ENCODE peak calls at places on chromosomes 3 and 15, in four cellular contexts. Z, Q, B and H are unnamed samples.

GRCh38 chr15:79164465-79164864 is 73.9 kb upstream of the RASGRF1 start:
- DNase-seq in Z (no peak), Q (no peak), B (no peak), H (no peak)

GRCh38 chr3:40432793-40433192 is 24.3 kb upstream of the RPL14 start:
- DNase-seq in Z (no peak), Q (no peak), B (no peak), H (no peak)

GRCh38 chr3:29183346-29184087 is 97.4 kb upstream of the RBMS3 start:
- DNase-seq in Z (peak), Q (no peak), B (peak), H (peak)

GRCh38 chr15:96170616-96171270 is 159.8 kb upstream of the NR2F2 start:
- DNase-seq in Z (no peak), Q (no peak), B (no peak), H (no peak)

GRCh38 chr15:34984884-34985630 is 3.0 kb downstream of the ZNF770 start:
- DNase-seq in Z (no peak), Q (peak), B (peak), H (peak)

GRCh38 chr15:78615151-78615589 is 5.6 kb downstream of the CHRNA3 start:
- DNase-seq in Z (no peak), Q (no peak), B (no peak), H (no peak)

GRCh38 chr3:13654330-13655073 is 105.6 kb downstream of the FBLN2 start:
- DNase-seq in Z (no peak), Q (no peak), B (no peak), H (no peak)

GRCh38 chr3:157868168-157868567 is 238.1 kb downstream of the SHOX2 start:
- DNase-seq in Z (peak), Q (no peak), B (peak), H (peak)

GRCh38 chr3:77042892-77043291 is 3.0 kb downstream of the ROBO2 start:
- DNase-seq in Z (no peak), Q (no peak), B (no peak), H (no peak)

GRCh38 chr15:50192926-50193595 is 11.1 kb downstream of the SLC27A2 start:
- DNase-seq in Z (no peak), Q (no peak), B (no peak), H (no peak)

GRCh38 chr3:122564155-122564912 is at the start of the genes DTX3L and PARP9:
- DNase-seq in Z (peak), Q (peak), B (peak), H (peak)

GRCh38 chr15:65373163-65373651 is 4.6 kb downstream of the IGDCC3 start:
- DNase-seq in Z (no peak), Q (no peak), B (no peak), H (no peak)

GRCh38 chr3:115615451-115615850 is 7.9 kb upstream of the GAP43 start:
- DNase-seq in Z (no peak), Q (no peak), B (no peak), H (no peak)

GRCh38 chr3:14602804-14603644 is 48.5 kb upstream of the CCDC174 start:
- DNase-seq in Z (no peak), Q (no peak), B (no peak), H (no peak)

GRCh38 chr3:65733459-65733858 is 305.3 kb downstream of the MAGI1 start:
- DNase-seq in Z (no peak), Q (no peak), B (no peak), H (no peak)

GRCh38 chr15:58463815-58464697 is 32.3 kb downstream of the LIPC start:
- DNase-seq in Z (no peak), Q (no peak), B (no peak), H (no peak)

GRCh38 chr15:83284563-83285283 is at the start of gene BNC1:
- DNase-seq in Z (peak), Q (peak), B (no peak), H (peak)
- H3K4me3 ChIP-seq in Z (peak), Q (peak), B (peak), H (peak)

GRCh38 chr15:40105517-40106202 is 3.0 kb downstream of the BMF start:
- DNase-seq in Z (no peak), Q (no peak), B (no peak), H (no peak)

GRCh38 chr15:40104296-40104864 is 4.3 kb downstream of the BMF start:
- DNase-seq in Z (no peak), Q (no peak), B (no peak), H (no peak)

GRCh38 chr15:40104865-40105516 is 3.7 kb downstream of the BMF start:
- DNase-seq in Z (peak), Q (peak), B (peak), H (peak)

GRCh38 chr15:40108061-40108854 is 421 bp downstream of the BMF start:
- DNase-seq in Z (peak), Q (peak), B (peak), H (peak)

GRCh38 chr15:40106203-40107161 is 2.2 kb downstream of the BMF start:
- DNase-seq in Z (peak), Q (no peak), B (peak), H (peak)
- TF ChIP-seq CTCF in Z (peak), Q (no peak), B (no peak), H (no peak)

GRCh38 chr3:188947401-188947982 is 224.3 kb upstream of the TPRG1 start:
- DNase-seq in Z (peak), Q (peak), B (peak), H (peak)

GRCh38 chr3:188950006-188950405 is 221.8 kb upstream of the TPRG1 start:
- DNase-seq in Z (no peak), Q (no peak), B (no peak), H (peak)

GRCh38 chr3:188946837-188947236 is 224.9 kb upstream of the TPRG1 start:
- DNase-seq in Z (peak), Q (no peak), B (no peak), H (peak)

GRCh38 chr3:188947983-188948657 is 223.7 kb upstream of the TPRG1 start:
- DNase-seq in Z (peak), Q (peak), B (peak), H (peak)

GRCh38 chr3:188948658-188949400 is 222.9 kb upstream of the TPRG1 start:
- DNase-seq in Z (peak), Q (peak), B (peak), H (peak)
- H3K4me3 ChIP-seq in Z (no peak), Q (no peak), B (no peak), H (peak)

DNA sequence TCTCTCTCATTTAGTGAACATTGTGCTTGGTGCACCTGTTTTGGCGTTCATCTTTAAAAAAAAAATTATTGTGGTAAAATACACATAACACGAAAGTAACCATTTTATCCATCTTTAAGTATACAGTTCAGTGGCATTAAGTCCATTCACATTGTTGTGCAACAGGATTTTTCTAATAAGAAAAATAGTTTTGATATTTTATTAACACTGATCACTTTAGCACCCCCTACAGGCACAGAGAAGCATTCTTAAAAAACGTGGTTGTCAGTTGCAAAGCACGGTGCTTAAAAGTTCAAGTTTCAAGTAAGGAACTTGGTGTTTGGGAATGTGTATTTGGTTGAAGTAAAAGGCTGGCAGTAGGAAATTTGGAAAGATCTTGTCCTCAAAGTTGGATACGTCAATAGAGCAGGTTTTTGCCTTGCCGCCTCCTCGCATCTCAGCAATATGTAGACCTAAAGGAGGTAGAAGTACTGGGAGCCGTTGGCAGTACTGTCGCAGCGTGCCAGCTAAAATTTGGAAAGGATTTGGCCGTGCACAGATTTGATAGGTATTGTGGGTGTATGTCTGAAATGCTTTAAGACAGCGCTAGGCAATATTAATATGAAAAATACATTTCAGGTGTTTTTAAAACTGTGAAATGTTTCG is 110.4 kb downstream of the LRRC28 start:
- DNase-seq in Z (peak), Q (peak), B (peak), H (peak)
- TF ChIP-seq CTCF in Z (peak), Q (peak), B (peak), H (peak)

DNA sequence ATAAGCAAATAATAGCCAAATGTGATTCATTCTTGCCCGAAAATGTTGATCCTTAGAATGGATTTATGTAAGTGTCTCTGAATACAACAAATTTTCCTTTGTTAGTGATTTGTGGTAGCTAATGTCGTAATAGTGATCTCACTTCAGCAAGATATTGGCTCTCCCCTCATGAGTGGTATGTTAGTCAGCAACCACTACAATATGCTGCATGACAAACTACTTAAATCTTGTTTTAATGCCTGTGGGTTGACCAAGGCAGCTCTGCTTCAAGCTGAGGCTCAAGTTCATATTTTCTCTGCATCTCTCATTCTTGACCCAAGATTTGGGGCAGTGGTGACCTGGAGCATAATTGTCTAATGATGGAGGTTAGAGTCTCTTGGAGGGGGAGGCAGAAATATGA is 49.8 kb upstream of the GALNT15 start:
- DNase-seq in Z (peak), Q (no peak), B (peak), H (peak)
- H3K4me3 ChIP-seq in Z (no peak), Q (no peak), B (no peak), H (no peak)

GRCh38 chr15:60672400-60672799 is 193.5 kb upstream of the ICE2 start:
- DNase-seq in Z (no peak), Q (no peak), B (no peak), H (no peak)
- TF ChIP-seq CTCF in Z (no peak), Q (no peak), B (no peak), H (no peak)